ENCODE peak calls at places on chromosomes 16 and 17, in six cellular contexts. A is lung, D is endothelial cell, J is dorsolateral prefrontal cortex, K is AG10803, T is fibroblast of pulmonary artery. I is an unnamed sample.

GRCh38 chr16:31706318-31706717 is 167.3 kb upstream of the ZNF267 start:
- DNase-seq in J (no peak), D (no peak), T (no peak), K (no peak), A (peak; percentile 23), I (no peak)

GRCh38 chr17:56891751-56892150 is 22.1 kb downstream of the TRIM25 start:
- DNase-seq in T (no peak), D (peak; percentile 44), A (peak; percentile 55), J (no peak), K (no peak), I (no peak)

GRCh38 chr16:546909-547770 is 13.1 kb upstream of the PRR35 start:
- DNase-seq in T (no peak), K (peak; percentile 58), D (peak; percentile 61), J (peak; percentile 78), A (peak; percentile 58), I (no peak)

GRCh38 chr17:29614345-29615047 is 8.2 kb downstream of the CORO6 start:
- DNase-seq in K (no peak), D (no peak), T (no peak), A (no peak), J (no peak), I (no peak)

GRCh38 chr17:79362996-79363305 is 247.9 kb downstream of the RBFOX3 start:
- DNase-seq in J (no peak), T (no peak), D (no peak), A (no peak), K (no peak), I (no peak)

GRCh38 chr17:6465206-6466003 is 21.1 kb downstream of the PIMREG start:
- DNase-seq in K (no peak), D (no peak), J (no peak), A (no peak), T (no peak), I (no peak)

GRCh38 chr17:62718420-62718819 is 89.7 kb downstream of the MARCHF10 start:
- DNase-seq in D (no peak), A (no peak), J (no peak), T (peak; percentile 77), K (peak; percentile 62), I (no peak)

GRCh38 chr17:36144981-36145729 is 31.3 kb downstream of the TBC1D3B start:
- DNase-seq in T (no peak), J (no peak), K (no peak), A (no peak), D (no peak), I (no peak)

GRCh38 chr16:32116080-32116479 is 137.0 kb upstream of the TP53TG3D start:
- DNase-seq in J (peak; percentile 25), K (no peak), A (no peak), D (no peak), T (no peak), I (no peak)

GRCh38 chr16:85367485-85367884 is 245.6 kb upstream of the GSE1 start:
- DNase-seq in J (no peak), K (no peak), T (no peak), A (no peak), D (no peak), I (no peak)

GRCh38 chr16:70402916-70403659 is 35.8 kb downstream of the ST3GAL2 start:
- DNase-seq in J (no peak), K (peak; percentile 38), T (peak; percentile 72), A (no peak), D (no peak), I (no peak)

GRCh38 chr17:59378621-59379194 is 47.3 kb downstream of the YPEL2 start:
- DNase-seq in J (no peak), A (no peak), D (no peak), T (peak; percentile 91), K (peak; percentile 95), I (no peak)

GRCh38 chr17:48460055-48460454 is 30.0 kb upstream of the SKAP1 start:
- DNase-seq in A (no peak), J (no peak), D (no peak), T (no peak), K (no peak), I (no peak)

GRCh38 chr16:25177831-25178688 is 38.7 kb upstream of the AQP8 start:
- DNase-seq in J (no peak), T (no peak), A (no peak), D (no peak), K (no peak), I (no peak)

GRCh38 chr17:20706752-20707372 is 127.3 kb downstream of the CDRT15L2 start:
- DNase-seq in J (no peak), A (no peak), K (no peak), T (no peak), D (no peak), I (no peak)

GRCh38 chr16:49825006-49825405 is 30.9 kb downstream of the ZNF423 start:
- DNase-seq in J (no peak), D (no peak), K (no peak), A (no peak), T (no peak), I (no peak)

GRCh38 chr16:77298638-77299360 is 99.6 kb downstream of the SYCE1L start:
- DNase-seq in T (peak; percentile 97), A (no peak), D (no peak), K (peak; percentile 95), J (no peak), I (no peak)

GRCh38 chr16:73196670-73197069 is 148.7 kb upstream of the ZFHX3 start:
- DNase-seq in T (peak; percentile 82), J (no peak), K (peak; percentile 54), D (peak; percentile 78), A (peak; percentile 74), I (no peak)

GRCh38 chr16:10729649-10730048 is 14.0 kb upstream of the NUBP1 start:
- DNase-seq in D (no peak), J (peak; percentile 69), K (peak; percentile 51), A (peak; percentile 54), T (peak; percentile 42), I (no peak)

GRCh38 chr16:10584956-10585561 is 4.7 kb upstream of the EMP2 start:
- DNase-seq in A (no peak), J (no peak), K (peak; percentile 94), T (no peak), D (no peak), I (no peak)

GRCh38 chr17:6526362-6527152 is 29.8 kb downstream of the PITPNM3 start:
- DNase-seq in D (no peak), K (no peak), A (no peak), T (peak; percentile 40), J (no peak), I (no peak)

GRCh38 chr17:1229354-1229890 is 40.8 kb upstream of the BHLHA9 start:
- DNase-seq in D (peak; percentile 12), A (peak; percentile 72), K (no peak), J (peak; percentile 50), T (no peak), I (no peak)

GRCh38 chr17:61135782-61136181 is 263.9 kb upstream of the TBX2 start:
- DNase-seq in J (no peak), D (no peak), K (no peak), A (no peak), T (no peak), I (no peak)

GRCh38 chr16:87945351-87946042 is 5.7 kb upstream of the BANP start:
- DNase-seq in K (peak; percentile 40), J (peak; percentile 88), T (peak; percentile 86), D (no peak), A (peak; percentile 80), I (no peak)

GRCh38 chr16:50960517-50961202 is 190.4 kb downstream of the SALL1 start:
- DNase-seq in K (no peak), J (no peak), A (no peak), T (peak; percentile 0), D (no peak), I (no peak)

GRCh38 chr16:23384878-23385277 is 68.1 kb downstream of the COG7 start:
- DNase-seq in A (no peak), J (peak; percentile 54), T (no peak), D (no peak), K (no peak), I (no peak)

GRCh38 chr17:45293413-45294211 is 23.2 kb downstream of the MAP3K14 start:
- DNase-seq in T (peak; percentile 87), D (no peak), J (peak; percentile 92), K (peak; percentile 92), A (peak; percentile 82), I (no peak)

DNA sequence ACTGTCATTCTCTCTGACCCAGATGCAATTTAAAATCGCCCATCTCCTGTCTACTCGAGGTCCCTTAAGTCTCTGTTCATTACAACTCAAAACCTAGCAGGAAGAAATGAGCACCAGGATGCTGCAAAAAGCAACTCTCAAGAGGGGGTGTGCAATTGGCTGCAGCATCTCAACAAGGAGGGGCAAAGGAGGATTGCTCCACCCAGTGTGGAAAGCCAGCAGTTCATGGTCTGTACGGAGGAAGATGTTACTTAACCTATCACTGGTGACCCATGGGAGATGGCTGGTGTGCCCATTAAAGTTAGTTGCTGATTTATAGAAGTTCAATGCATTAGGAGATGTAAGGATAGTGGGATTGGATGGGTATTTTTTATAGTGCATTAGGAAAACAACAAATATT is 147.4 kb downstream of the CDK5R1 start:
- DNase-seq in D (no peak), T (no peak), K (no peak), A (no peak), J (no peak), I (no peak)
- TF ChIP-seq CTCF in D (no peak), T (no peak), K (no peak), A (no peak), J (no peak), I (no peak)

GRCh38 chr17:27200476-27200875 is 93.4 kb upstream of the WSB1 start:
- DNase-seq in A (no peak), J (no peak), K (no peak), D (no peak), T (no peak), I (no peak)

GRCh38 chr17:27209316-27209715 is 84.6 kb upstream of the WSB1 start:
- DNase-seq in A (no peak), K (no peak), D (no peak), T (no peak), J (no peak), I (no peak)

GRCh38 chr17:27207073-27207511 is 86.8 kb upstream of the WSB1 start:
- DNase-seq in A (no peak), D (no peak), J (no peak), K (peak; percentile 62), T (peak; percentile 69), I (no peak)

GRCh38 chr17:27203241-27203640 is 90.7 kb upstream of the WSB1 start:
- DNase-seq in D (no peak), T (no peak), K (no peak), A (no peak), J (no peak), I (no peak)

DNA sequence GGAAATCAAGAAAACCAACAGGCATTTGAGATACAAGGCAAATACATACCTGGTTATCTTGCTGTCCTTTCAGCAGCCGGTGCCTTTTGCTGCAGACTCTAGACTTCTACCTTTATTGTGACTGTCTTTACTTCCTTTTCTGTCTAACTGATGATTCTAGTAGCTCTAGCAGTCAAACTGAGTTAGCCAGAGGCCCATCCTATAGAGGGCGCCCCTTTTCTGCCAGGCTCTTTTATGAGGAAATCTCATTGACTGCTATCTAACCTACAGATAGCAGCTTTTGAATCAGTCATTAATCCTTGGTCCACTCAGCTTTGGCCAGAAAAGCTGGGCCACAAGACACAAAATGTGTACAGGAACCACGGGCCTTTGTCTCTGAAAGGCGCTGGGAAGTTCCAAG is 87.5 kb upstream of the WSB1 start:
- DNase-seq in D (no peak), T (no peak), A (no peak), J (no peak), K (no peak), I (no peak)
- TF ChIP-seq CTCF in D (no peak), T (peak; percentile 31), A (no peak), J (no peak), K (peak; percentile 14), I (peak; percentile 17)

GRCh38 chr17:77501101-77501566 is 360.4 kb downstream of the SEC14L1 start:
- DNase-seq in T (peak; percentile 34), K (no peak), D (no peak), J (no peak), A (no peak), I (no peak)
- TF ChIP-seq CTCF in T (peak; percentile 54), K (peak; percentile 52), D (peak; percentile 77), J (peak; percentile 37), A (no peak), I (peak; percentile 58)

GRCh38 chr17:8186446-8186786 is 3.6 kb downstream of the BORCS6 start:
- DNase-seq in A (no peak), T (no peak), K (no peak), J (no peak), D (no peak), I (no peak)
- TF ChIP-seq CTCF in A (no peak), T (no peak), K (no peak), J (no peak), D (no peak), I (no peak)